ENCODE peak calls at places on chromosomes 2 and 18, in five cellular contexts. T, H, J, U and O are unnamed samples.

GRCh38 chr2:8018956-8019355 is 662.9 kb upstream of the ID2 start:
- DNase-seq in J (peak), U (no peak), T (no peak), H (no peak), O (no peak)

GRCh38 chr2:197088694-197089093 is 162.2 kb upstream of the PGAP1 start:
- DNase-seq in T (no peak), U (peak), H (no peak), J (peak), O (no peak)

GRCh38 chr2:134917219-134917957 is 1.2 kb upstream of the CCNT2 start:
- DNase-seq in J (no peak), T (no peak), U (no peak), H (no peak), O (no peak)

GRCh38 chr18:2538236-2538635 is 33.1 kb downstream of the METTL4 start:
- DNase-seq in H (no peak), U (no peak), T (no peak), J (no peak), O (no peak)

GRCh38 chr2:235779444-235779896 is 285.6 kb downstream of the AGAP1 start:
- DNase-seq in H (peak), T (no peak), J (peak), U (peak), O (no peak)

GRCh38 chr2:230666885-230667712 is 45.5 kb upstream of the CAB39 start:
- DNase-seq in H (no peak), T (no peak), J (peak), U (peak), O (no peak)

GRCh38 chr18:57863706-57864105 is 60.6 kb upstream of the ATP8B1 start:
- DNase-seq in H (no peak), U (no peak), J (peak), T (no peak), O (no peak)

GRCh38 chr2:105179469-105180372 is 61.8 kb upstream of the GPR45 start:
- DNase-seq in U (peak), J (peak), H (peak), T (no peak), O (no peak)

GRCh38 chr2:201158111-201158929 is 24.6 kb upstream of the CASP10 start:
- DNase-seq in J (peak), H (peak), T (peak), U (peak), O (no peak)

GRCh38 chr2:33033524-33034150 is 86.9 kb downstream of the LTBP1 start:
- DNase-seq in T (no peak), U (peak), J (peak), H (no peak), O (no peak)

GRCh38 chr2:28681216-28681981 is 70.2 kb upstream of the PPP1CB start:
- DNase-seq in J (peak), H (no peak), U (no peak), T (peak), O (no peak)

GRCh38 chr18:24817150-24818068 is 357.0 kb downstream of the HRH4 start:
- DNase-seq in H (no peak), J (no peak), T (no peak), U (no peak), O (no peak)

GRCh38 chr2:7685342-7686015 is 768.3 kb downstream of the RNF144A start:
- DNase-seq in U (peak), J (peak), T (no peak), H (no peak), O (no peak)

GRCh38 chr2:170142502-170142901 is 35.4 kb upstream of the MYO3B start:
- DNase-seq in H (no peak), J (no peak), T (no peak), U (no peak), O (no peak)

GRCh38 chr2:61722800-61723199 is 131.1 kb downstream of the FAM161A start:
- DNase-seq in T (no peak), U (no peak), H (no peak), J (no peak), O (no peak)

GRCh38 chr18:6543330-6543908 is 128.7 kb upstream of the L3MBTL4 start:
- DNase-seq in T (no peak), U (peak), H (no peak), J (peak), O (no peak)

GRCh38 chr2:54528311-54528945 is 72.3 kb downstream of the SPTBN1 start:
- DNase-seq in T (no peak), U (no peak), H (no peak), J (peak), O (no peak)

GRCh38 chr18:69082497-69082896 is 284.6 kb downstream of the CCDC102B start:
- DNase-seq in J (no peak), H (no peak), U (no peak), T (no peak), O (no peak)

GRCh38 chr2:137675584-137676327 is 288.5 kb upstream of the HNMT start:
- DNase-seq in J (no peak), H (no peak), T (no peak), U (no peak), O (no peak)

GRCh38 chr2:69013123-69013836 is at the start of gene ANTXR1:
- DNase-seq in J (peak), U (peak), H (peak), T (no peak), O (peak)

GRCh38 chr2:69012310-69013122 is 463 bp upstream of the ANTXR1 start:
- DNase-seq in U (no peak), T (peak), H (peak), J (peak), O (peak)

GRCh38 chr2:69011611-69012157 is 1.3 kb upstream of the ANTXR1 start:
- DNase-seq in J (no peak), H (no peak), T (no peak), U (no peak), O (no peak)

GRCh38 chr2:69017080-69017479 is 4.1 kb downstream of the ANTXR1 start:
- DNase-seq in U (peak), T (no peak), H (no peak), J (peak), O (no peak)

DNA sequence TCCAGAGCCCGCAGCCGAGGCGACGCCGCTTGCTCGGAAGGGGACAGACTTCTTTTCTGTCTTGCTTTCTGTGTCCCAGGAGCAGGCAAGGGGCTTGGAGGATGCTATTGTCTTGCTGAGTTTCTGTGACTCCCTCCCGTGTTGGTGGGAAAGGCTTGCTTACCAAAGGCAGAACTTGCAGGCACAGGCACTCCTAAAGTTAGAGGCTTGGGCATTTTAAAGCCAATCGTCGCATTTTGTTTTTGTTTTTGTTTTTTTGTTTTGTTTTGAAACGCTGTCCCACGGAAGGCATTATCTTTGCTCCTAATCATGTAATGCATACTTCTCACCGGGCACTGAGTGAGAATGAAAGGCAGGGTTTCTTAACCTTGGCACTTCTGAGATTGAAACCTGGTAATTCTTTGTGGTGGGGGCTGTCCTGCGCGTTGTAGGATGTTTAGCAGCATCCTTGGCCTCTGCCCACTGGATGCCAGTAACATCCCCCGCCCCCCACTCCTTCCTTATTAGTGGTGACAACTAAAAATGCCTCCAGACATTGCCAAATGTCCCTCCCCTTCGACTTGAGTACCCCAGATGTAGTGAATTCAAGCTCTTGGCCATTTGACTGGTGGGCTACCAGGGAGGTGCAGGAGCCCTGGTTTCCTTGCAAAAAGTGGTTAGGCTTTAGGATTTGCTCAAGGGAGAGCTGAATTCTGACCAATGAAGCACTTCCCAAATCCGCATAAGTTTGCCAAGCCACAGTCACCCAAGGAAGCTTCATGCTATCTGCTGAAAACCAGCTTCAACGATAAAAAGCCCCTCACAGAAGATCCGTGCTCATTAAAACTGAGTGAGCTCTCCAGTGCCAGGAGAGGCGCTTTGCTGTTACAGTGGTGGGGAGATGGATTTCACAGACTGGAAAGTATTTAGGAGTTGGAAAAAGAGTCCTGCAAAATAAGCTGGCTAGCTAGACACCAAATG is 1.1 kb downstream of the ANTXR1 start:
- DNase-seq in U (peak), H (no peak), T (no peak), J (peak), O (no peak)
- TF ChIP-seq CTCF in U (peak), H (no peak), T (no peak), J (no peak), O (peak)

GRCh38 chr2:26615336-26616031 is 25.7 kb downstream of the CIB4 start:
- DNase-seq in T (no peak), H (no peak), U (no peak), J (no peak), O (no peak)
- TF ChIP-seq CTCF in T (no peak), H (no peak), U (peak), J (no peak), O (no peak)

GRCh38 chr18:32889620-32890593 is 117.1 kb upstream of the KLHL14 start:
- DNase-seq in T (no peak), U (no peak), H (no peak), J (no peak), O (no peak)

GRCh38 chr18:32891130-32891529 is 118.3 kb upstream of the KLHL14 start:
- DNase-seq in T (no peak), J (no peak), H (no peak), U (no peak), O (no peak)

GRCh38 chr18:32888311-32888710 is 115.5 kb upstream of the KLHL14 start:
- DNase-seq in U (no peak), J (no peak), T (no peak), H (no peak), O (no peak)

GRCh38 chr18:32893915-32894314 is 121.1 kb upstream of the KLHL14 start:
- DNase-seq in T (no peak), H (no peak), J (no peak), U (no peak), O (no peak)

DNA sequence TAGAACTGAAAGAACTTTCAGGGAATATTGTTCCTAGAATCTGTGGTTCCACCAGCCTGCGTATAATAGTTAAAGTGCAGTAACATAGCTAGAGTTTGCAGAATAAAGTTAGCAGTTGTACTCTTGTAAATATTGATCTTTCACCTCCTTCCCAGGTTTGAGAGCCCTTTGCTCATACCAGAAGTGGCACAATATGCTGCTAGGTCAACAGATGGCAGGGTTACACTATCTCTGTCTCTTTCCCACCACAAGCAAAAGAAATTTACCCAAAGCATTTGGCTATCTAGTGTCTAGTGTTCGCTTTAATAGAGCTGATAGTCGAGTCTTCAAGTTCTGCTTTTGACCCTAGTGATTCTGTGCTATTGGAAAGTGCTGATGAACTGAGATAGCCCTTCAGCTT is 119.0 kb upstream of the KLHL14 start:
- DNase-seq in J (no peak), H (no peak), T (no peak), U (peak), O (no peak)
- TF ChIP-seq CTCF in J (no peak), H (no peak), T (no peak), U (peak), O (peak)

DNA sequence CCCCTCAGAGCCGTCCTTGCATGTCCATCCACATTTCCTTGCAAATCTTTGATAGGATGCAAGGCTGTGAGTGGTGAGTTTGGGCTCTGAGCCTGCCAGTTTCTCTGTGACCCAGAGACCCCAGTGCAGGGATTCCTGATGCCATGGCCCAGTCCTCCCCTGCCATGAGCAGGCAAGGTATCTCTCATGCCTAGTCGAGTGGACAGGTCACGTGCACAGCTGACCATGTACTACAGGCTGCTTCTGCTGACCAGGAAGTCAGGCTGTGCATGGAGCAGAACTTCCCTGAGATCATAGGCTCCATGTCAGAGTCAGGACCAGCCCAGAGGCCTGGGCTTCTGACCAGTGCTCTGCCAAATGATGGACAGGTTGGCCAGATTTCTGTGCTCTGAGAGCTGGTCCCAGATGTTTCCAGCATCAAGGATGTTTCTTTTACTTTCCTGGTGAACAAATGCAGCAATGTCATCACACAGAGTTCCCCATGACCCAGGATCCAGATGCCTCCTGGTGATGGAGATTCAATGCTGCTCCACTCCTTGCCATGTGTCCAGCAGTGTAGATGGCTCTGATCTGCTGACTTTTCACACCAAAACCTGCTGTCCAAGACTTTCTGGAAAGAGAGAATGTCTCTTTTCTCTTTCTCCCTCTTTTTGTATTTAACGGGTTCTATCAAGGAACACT is 321.6 kb upstream of the HS6ST1 start:
- DNase-seq in T (no peak), J (no peak), H (no peak), U (no peak), O (no peak)
- TF ChIP-seq CTCF in T (no peak), J (peak), H (no peak), U (peak), O (no peak)

GRCh38 chr2:20190862-20191713 is 33.8 kb downstream of the SDC1 start:
- DNase-seq in T (no peak), U (no peak), H (no peak), J (no peak), O (no peak)
- TF ChIP-seq CTCF in T (no peak), U (no peak), H (peak), J (no peak), O (peak)

DNA sequence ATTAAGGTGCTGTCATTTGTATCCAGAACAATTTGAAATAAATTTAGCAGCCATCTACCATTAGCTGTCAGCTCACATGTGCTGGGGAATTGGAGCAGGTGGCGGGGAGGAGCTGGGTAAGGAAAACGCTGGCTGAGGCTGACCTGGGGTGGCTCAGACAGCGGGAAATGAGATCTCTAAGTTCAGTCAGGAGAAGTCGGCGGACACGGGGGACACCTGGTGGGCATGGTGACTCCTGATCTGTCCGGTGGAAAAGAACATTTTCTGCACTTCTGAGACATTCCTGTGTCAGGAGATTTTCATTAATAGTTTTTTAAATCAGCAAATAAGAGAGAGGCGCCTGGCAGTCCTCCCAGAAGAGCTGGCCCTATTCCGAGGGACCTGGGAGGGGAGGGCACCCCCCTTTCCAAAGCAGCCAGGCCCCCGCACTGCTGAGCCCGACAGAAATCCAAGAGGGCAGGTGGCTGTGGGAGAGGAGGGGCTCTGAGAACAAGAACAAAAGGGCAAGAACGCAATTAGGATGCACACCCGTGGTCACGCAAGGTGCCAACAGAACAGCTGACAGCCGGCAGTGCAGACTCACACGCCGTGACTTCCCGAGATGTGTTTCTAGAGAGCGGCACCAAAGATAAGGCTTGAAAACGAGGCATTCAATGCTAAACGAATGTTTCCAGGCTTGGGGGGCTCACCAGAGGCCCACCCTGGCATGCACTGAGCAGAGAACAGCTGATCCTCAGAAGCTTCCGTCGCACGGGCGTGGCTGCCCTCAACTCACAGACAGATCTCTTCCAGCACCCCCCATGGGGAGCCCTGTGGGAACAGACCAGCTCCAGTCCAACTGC is 26.4 kb downstream of the SLC66A2 start:
- DNase-seq in J (no peak), H (peak), T (peak), U (no peak), O (peak)
- TF ChIP-seq CTCF in J (no peak), H (no peak), T (no peak), U (no peak), O (no peak)

DNA sequence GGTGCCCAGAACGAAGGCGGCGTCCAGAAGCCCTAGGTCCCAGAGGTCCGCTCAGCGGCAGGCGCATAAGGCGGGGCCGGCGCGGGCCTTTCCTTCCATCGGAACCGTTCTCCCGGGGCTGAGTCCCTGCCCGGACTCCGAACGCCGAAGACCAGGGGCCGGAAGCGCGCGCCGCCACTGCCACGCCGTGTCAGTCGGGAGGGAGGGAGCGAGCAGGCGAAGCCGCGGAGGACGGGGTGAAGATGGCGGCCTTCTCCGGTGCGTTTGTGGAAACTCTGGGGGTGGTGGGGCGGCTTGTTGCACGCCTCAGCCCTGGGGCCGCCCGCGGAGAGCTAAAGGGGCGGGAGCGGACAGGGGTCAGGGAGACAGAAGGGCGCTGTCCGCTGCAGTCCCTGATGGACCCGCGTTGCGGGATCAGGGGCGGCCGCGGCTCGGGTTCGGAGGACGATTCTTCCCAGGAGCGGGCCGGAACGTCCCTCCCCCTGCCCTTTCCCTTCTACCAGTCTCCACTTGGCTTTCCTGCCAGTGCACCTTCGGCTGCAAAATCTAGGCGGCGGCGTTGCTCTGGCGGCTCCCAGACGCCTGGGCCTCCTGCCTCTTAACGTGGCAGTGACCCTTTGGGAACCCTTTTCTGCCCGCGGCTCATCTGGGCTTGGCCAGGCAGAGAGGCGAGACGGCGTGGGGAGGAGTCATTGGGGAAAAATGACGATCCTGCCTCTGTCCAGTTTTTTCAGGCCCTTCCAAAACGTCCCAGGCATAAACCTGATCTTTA is at the start of gene DDX1:
- DNase-seq in U (peak), H (peak), J (peak), T (peak), O (peak)
- TF ChIP-seq CTCF in U (no peak), H (no peak), J (no peak), T (no peak), O (peak)

DNA sequence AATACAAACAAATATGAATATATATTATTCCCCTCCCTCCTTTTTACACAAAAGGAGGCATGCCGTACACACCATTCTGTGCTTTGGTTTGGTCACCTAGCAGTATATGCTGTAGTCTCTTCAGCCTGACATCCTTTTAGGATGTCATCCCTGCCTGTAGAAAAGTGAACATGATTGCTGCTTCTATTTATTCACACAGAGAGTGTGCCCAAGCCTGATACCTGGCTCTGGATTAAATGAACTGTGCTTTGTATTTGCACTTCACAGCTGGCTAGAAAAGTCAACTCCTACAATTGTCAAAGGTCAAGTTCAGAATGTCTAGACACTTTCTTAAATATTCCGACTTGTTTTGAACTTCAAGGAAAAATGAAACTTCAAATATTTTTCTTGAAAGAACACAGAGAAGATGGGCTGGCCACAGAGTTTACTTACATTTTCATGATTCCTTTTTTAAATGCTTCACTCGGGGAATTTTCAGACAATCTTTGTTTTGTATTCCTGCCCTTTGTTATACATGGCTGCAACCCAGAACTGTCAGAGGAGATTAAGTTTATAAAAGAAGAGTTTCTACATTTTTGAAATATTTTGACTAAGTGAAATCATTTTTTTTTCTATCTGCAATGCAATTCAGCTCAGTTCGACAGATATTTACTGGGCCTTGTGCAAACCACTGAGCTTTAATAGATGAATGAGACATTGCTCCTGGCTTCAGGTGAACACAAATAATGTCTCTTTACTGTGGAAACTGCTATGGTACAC is 33.4 kb downstream of the DAPL1 start:
- DNase-seq in U (peak), T (no peak), J (peak), H (no peak), O (no peak)
- TF ChIP-seq CTCF in U (no peak), T (no peak), J (no peak), H (no peak), O (no peak)